ENCODE peak calls at places on chromosome 10, in four cellular contexts. T, O, U and I are unnamed samples.

GRCh38 chr10:47020491-47020890 is 109.3 kb downstream of the PTPN20 start:
- DNase-seq in T (no peak), O (peak), U (peak), I (no peak)

GRCh38 chr10:121873236-121873635 is 54.6 kb downstream of the ATE1 start:
- DNase-seq in T (no peak), O (no peak), U (no peak), I (no peak)

GRCh38 chr10:5645375-5645774 is 21.0 kb downstream of the ASB13 start:
- DNase-seq in T (peak), O (no peak), U (no peak), I (no peak)

GRCh38 chr10:115936926-115937755 is 335.9 kb downstream of the GFRA1 start:
- DNase-seq in T (no peak), O (peak), U (no peak), I (no peak)

GRCh38 chr10:62610649-62611229 is 193.8 kb upstream of the ADO start:
- DNase-seq in T (peak), O (peak), U (peak), I (no peak)

GRCh38 chr10:17647316-17647715 is 3.4 kb downstream of the STAM start:
- DNase-seq in T (no peak), O (no peak), U (peak), I (no peak)

GRCh38 chr10:43671659-43672555 is 23.2 kb upstream of the ZNF32 start:
- DNase-seq in T (no peak), O (peak), U (peak), I (no peak)

GRCh38 chr10:131822694-131823245 is 78.0 kb upstream of the PPP2R2D start:
- DNase-seq in T (no peak), O (no peak), U (no peak), I (peak)

DNA sequence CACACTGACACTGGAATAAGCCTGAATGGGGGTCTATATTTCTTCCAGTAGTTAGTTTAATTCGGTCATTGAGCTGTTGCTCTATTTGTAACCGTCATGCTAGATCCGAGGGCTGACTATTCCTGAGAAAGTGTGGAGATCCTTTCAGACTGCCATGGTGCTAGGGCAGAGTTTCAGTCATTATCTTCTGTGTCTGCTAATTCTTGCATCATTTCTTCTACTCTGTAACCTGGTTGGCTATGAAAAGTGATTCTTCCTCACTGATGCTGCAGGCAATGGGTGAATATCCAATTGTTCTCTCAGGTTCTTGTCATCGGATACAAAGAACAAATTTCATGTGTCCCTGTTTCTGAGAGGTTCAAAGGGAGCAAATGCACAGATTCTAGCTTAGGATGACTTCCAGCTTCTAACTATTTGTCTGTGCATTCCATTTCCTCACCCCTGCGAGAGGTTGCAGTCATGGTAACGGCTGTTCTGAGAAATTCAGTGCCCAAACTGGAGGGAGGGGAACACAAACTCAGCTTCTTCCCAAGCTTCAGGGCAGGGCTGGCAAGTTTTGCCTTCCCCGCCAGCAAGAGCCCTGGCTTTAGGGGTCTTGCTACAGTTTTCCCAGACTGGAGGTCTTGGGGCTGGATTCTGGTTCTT is 11.0 kb downstream of the FAS start:
- DNase-seq in T (no peak), O (peak), U (no peak), I (no peak)
- TF ChIP-seq CTCF in T (no peak), O (no peak), U (no peak), I (no peak)

GRCh38 chr10:117554371-117554770 is 11.8 kb downstream of the EMX2 start:
- DNase-seq in T (no peak), O (no peak), U (no peak), I (no peak)

GRCh38 chr10:117555863-117556262 is 13.3 kb downstream of the EMX2 start:
- DNase-seq in T (no peak), O (no peak), U (no peak), I (no peak)

GRCh38 chr10:117553815-117554172 is 11.2 kb downstream of the EMX2 start:
- DNase-seq in T (no peak), O (no peak), U (no peak), I (no peak)

GRCh38 chr10:117555017-117555416 is 12.5 kb downstream of the EMX2 start:
- DNase-seq in T (no peak), O (no peak), U (no peak), I (no peak)

GRCh38 chr10:117556356-117556755 is 13.8 kb downstream of the EMX2 start:
- DNase-seq in T (no peak), O (no peak), U (no peak), I (no peak)
- TF ChIP-seq CTCF in T (no peak), O (no peak), U (no peak), I (no peak)

GRCh38 chr10:3228610-3228945 is 56.0 kb upstream of the PITRM1 start:
- DNase-seq in T (no peak), O (no peak), U (peak), I (no peak)

GRCh38 chr10:3229815-3230214 is 57.2 kb upstream of the PITRM1 start:
- DNase-seq in T (no peak), O (peak), U (no peak), I (no peak)

GRCh38 chr10:3235395-3235794 is 62.8 kb upstream of the PITRM1 start:
- DNase-seq in T (no peak), O (no peak), U (no peak), I (no peak)

GRCh38 chr10:3233486-3233990 is 61.0 kb upstream of the PITRM1 start:
- DNase-seq in T (no peak), O (no peak), U (no peak), I (no peak)

GRCh38 chr10:3231951-3232730 is 59.6 kb upstream of the PITRM1 start:
- DNase-seq in T (no peak), O (peak), U (no peak), I (no peak)
- TF ChIP-seq CTCF in T (no peak), O (peak), U (no peak), I (peak)

DNA sequence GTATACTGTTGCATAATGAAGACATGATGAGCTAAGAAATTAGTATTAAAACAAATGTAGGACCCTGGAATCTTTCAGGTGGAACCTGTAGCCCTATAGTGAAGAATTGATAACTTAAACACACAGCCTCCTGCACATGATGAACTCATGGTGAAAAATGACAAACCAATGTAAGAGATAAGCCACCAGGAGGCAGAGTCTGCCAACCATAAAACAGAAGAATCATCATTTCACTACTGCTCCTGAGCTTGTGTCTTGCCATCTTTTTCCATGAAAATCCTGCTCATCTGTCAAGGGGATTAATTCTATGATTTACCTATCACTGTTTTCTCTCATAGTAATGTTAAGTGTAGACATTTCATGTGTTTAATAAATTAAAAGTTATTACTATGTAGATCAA is 363.9 kb downstream of the MALRD1 start:
- DNase-seq in T (no peak), O (peak), U (peak), I (no peak)
- TF ChIP-seq CTCF in T (peak), O (peak), U (peak), I (peak)

DNA sequence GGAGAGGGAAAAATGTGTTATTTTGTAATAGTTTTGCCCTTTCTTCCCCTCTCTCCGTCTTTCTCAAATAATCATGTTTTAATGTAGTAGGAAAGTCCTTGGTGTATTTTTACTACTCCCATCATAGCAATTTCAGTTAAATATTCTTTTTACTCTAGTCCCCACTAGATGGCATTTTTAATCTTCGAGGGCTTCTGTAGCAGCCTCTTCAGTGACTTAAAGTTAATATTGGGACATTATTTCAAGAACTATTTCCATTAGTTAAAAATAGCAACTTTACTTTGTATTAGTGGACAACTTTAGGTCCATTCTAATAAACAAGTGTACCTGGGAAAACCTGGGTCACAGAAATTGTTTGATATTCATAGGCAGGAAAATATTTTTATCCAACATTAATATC is 23.0 kb downstream of the EDRF1 start:
- DNase-seq in T (no peak), O (peak), U (peak), I (no peak)
- TF ChIP-seq CTCF in T (no peak), O (peak), U (no peak), I (peak)

DNA sequence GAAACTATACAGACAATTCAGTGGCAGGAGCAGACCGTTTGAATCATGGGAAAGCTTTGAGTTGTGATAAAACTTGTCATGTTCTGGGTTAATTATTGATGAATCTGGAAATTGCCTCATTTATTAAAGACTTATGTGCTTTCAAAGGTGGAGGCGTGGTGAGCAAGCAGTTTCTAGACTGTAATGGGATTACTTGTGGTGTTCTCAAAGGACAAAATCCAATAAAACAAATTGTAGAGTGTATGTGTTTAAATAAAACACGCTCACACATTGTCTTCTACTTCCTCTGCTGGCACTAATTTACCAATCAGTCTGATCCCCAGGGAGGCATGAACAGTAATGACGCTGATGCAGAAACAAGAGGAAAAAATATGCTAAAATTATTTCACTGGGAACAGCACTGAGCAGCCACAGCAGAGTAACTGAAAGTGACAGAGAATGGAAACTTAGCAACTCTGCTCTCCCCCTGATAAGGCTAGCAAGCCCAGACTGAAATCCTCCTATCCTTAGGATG is 25.0 kb downstream of the PARD3 start:
- DNase-seq in T (no peak), O (peak), U (peak), I (no peak)
- TF ChIP-seq CTCF in T (no peak), O (no peak), U (no peak), I (no peak)

DNA sequence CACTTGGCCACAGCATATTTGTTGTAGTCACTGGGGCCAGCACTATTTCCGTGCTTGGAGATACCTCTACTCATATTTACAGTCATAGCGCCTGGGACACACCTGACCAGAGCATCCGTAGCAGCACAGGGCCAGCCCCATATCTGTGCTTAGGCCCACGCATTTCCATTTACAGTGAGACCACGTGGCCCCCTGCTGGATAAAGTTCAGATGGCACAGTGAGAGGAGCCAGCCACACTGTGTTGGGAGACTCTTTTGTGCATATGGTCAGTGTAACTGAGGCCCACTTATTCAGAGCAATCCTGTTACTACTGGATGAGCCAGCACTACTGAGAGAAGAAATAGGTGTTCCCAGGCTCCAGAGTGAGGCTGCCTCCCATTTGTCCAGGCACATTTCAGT is 455.3 kb downstream of the REEP3 start:
- DNase-seq in T (no peak), O (peak), U (peak), I (no peak)
- TF ChIP-seq CTCF in T (peak), O (peak), U (peak), I (peak)

GRCh38 chr10:57992321-57993077 is 275.2 kb downstream of the IPMK start:
- DNase-seq in T (no peak), O (peak), U (no peak), I (no peak)
- TF ChIP-seq CTCF in T (no peak), O (no peak), U (no peak), I (no peak)

DNA sequence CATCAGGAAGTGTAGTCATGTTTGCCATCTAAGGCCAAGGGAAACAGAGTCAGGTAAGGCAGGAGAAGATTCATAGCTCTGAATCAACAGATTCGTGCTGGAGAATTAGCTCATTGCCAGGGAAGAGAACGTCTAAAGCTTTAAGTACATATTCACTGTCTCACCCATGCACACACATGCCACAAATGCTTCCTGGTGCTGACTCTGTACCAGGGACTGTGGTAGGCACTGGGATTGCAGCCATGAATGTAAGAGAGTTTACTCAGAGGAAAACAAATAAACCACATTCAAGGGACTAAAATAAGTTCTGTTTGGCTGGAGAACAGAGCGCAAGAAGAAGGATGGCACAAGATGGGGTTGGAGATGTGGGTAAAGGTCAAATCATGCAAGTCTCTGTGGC is 89.8 kb upstream of the HPS1 start:
- DNase-seq in T (no peak), O (peak), U (no peak), I (no peak)
- TF ChIP-seq CTCF in T (no peak), O (peak), U (no peak), I (no peak)